ENCODE peak calls at places on chromosome 6, in nine cellular contexts. One of them, this sample, is unnamed.

GRCh38 chr6:8383584-8383983 is 51.8 kb downstream of the SLC35B3 start:
- DNase-seq in lung: no peak
- DNase-seq in fibroblast of lung: no peak
- DNase-seq in CD14-positive monocyte: no peak
- DNase-seq in K562: no peak
- DNase-seq in cardiac muscle cell: no peak
- DNase-seq in tibial artery: no peak
- DNase-seq in GM12865: no peak
- DNase-seq in H9: peak; percentile 63
- DNase-seq in this sample: no peak

GRCh38 chr6:36118550-36119107 is 11.7 kb upstream of the MAPK13 start:
- DNase-seq in lung: peak; percentile 54
- DNase-seq in fibroblast of lung: peak; percentile 10
- DNase-seq in CD14-positive monocyte: peak; percentile 97
- DNase-seq in K562: peak; percentile 98
- DNase-seq in cardiac muscle cell: no peak
- DNase-seq in tibial artery: peak; percentile 12
- DNase-seq in GM12865: no peak
- DNase-seq in H9: no peak
- DNase-seq in this sample: no peak

GRCh38 chr6:149750136-149750609 is 632 bp downstream of the PCMT1 start:
- DNase-seq in lung: peak; percentile 40
- DNase-seq in fibroblast of lung: peak; percentile 65
- DNase-seq in CD14-positive monocyte: peak; percentile 54
- DNase-seq in K562: peak; percentile 92
- DNase-seq in cardiac muscle cell: peak; percentile 64
- DNase-seq in tibial artery: peak; percentile 32
- DNase-seq in GM12865: peak; percentile 79
- DNase-seq in H9: peak; percentile 86
- DNase-seq in this sample: peak; percentile 53

GRCh38 chr6:16533721-16534136 is 227.5 kb downstream of the ATXN1 start:
- DNase-seq in lung: no peak
- DNase-seq in fibroblast of lung: peak; percentile 57
- DNase-seq in CD14-positive monocyte: no peak
- DNase-seq in K562: no peak
- DNase-seq in cardiac muscle cell: no peak
- DNase-seq in tibial artery: no peak
- DNase-seq in GM12865: no peak
- DNase-seq in H9: no peak
- DNase-seq in this sample: no peak

GRCh38 chr6:88179692-88180091 is 13.5 kb upstream of the CNR1 start:
- DNase-seq in lung: no peak
- DNase-seq in fibroblast of lung: no peak
- DNase-seq in CD14-positive monocyte: no peak
- DNase-seq in K562: no peak
- DNase-seq in cardiac muscle cell: no peak
- DNase-seq in tibial artery: no peak
- DNase-seq in GM12865: peak; percentile 77
- DNase-seq in H9: peak; percentile 40
- DNase-seq in this sample: no peak

GRCh38 chr6:30687659-30688431 is 1.4 kb upstream of the PPP1R18 start:
- DNase-seq in lung: no peak
- DNase-seq in fibroblast of lung: peak; percentile 41
- DNase-seq in CD14-positive monocyte: no peak
- DNase-seq in K562: peak; percentile 43
- DNase-seq in cardiac muscle cell: no peak
- DNase-seq in tibial artery: peak; percentile 55
- DNase-seq in GM12865: peak; percentile 35
- DNase-seq in H9: peak; percentile 53
- DNase-seq in this sample: peak; percentile 21

GRCh38 chr6:132122871-132123270 is 171.7 kb upstream of the CCN2 start:
- DNase-seq in lung: no peak
- DNase-seq in fibroblast of lung: peak; percentile 67
- DNase-seq in CD14-positive monocyte: no peak
- DNase-seq in K562: no peak
- DNase-seq in cardiac muscle cell: no peak
- DNase-seq in tibial artery: no peak
- DNase-seq in GM12865: no peak
- DNase-seq in H9: no peak
- DNase-seq in this sample: no peak

GRCh38 chr6:109722564-109723254 is 31.6 kb downstream of the FIG4 start:
- DNase-seq in lung: no peak
- DNase-seq in fibroblast of lung: no peak
- DNase-seq in CD14-positive monocyte: no peak
- DNase-seq in K562: no peak
- DNase-seq in cardiac muscle cell: no peak
- DNase-seq in tibial artery: no peak
- DNase-seq in GM12865: no peak
- DNase-seq in H9: no peak
- DNase-seq in this sample: no peak

GRCh38 chr6:75282706-75283105 is 1.9 kb downstream of the TMEM30A start:
- DNase-seq in lung: no peak
- DNase-seq in fibroblast of lung: peak; percentile 31
- DNase-seq in CD14-positive monocyte: no peak
- DNase-seq in K562: no peak
- DNase-seq in cardiac muscle cell: no peak
- DNase-seq in tibial artery: no peak
- DNase-seq in GM12865: no peak
- DNase-seq in H9: no peak
- DNase-seq in this sample: no peak

GRCh38 chr6:148854086-148854485 is 107.3 kb downstream of the UST start:
- DNase-seq in lung: no peak
- DNase-seq in fibroblast of lung: peak; percentile 68
- DNase-seq in CD14-positive monocyte: no peak
- DNase-seq in K562: no peak
- DNase-seq in cardiac muscle cell: no peak
- DNase-seq in tibial artery: no peak
- DNase-seq in GM12865: no peak
- DNase-seq in H9: no peak
- DNase-seq in this sample: no peak

GRCh38 chr6:129492260-129492659 is 217.7 kb downstream of the ARHGAP18 start:
- DNase-seq in lung: no peak
- DNase-seq in fibroblast of lung: peak; percentile 51
- DNase-seq in CD14-positive monocyte: no peak
- DNase-seq in K562: no peak
- DNase-seq in cardiac muscle cell: no peak
- DNase-seq in tibial artery: no peak
- DNase-seq in GM12865: no peak
- DNase-seq in H9: no peak
- DNase-seq in this sample: no peak

GRCh38 chr6:24858154-24858801 is 59.6 kb upstream of the ARMH2 start:
- DNase-seq in lung: peak; percentile 42
- DNase-seq in fibroblast of lung: no peak
- DNase-seq in CD14-positive monocyte: peak; percentile 80
- DNase-seq in K562: no peak
- DNase-seq in cardiac muscle cell: no peak
- DNase-seq in tibial artery: no peak
- DNase-seq in GM12865: peak; percentile 83
- DNase-seq in H9: no peak
- DNase-seq in this sample: no peak

GRCh38 chr6:5459346-5459745 is 198.0 kb downstream of the FARS2 start:
- DNase-seq in lung: no peak
- DNase-seq in fibroblast of lung: no peak
- DNase-seq in CD14-positive monocyte: no peak
- DNase-seq in K562: no peak
- DNase-seq in cardiac muscle cell: no peak
- DNase-seq in tibial artery: no peak
- DNase-seq in GM12865: no peak
- DNase-seq in H9: no peak
- DNase-seq in this sample: no peak

GRCh38 chr6:167441653-167442644 is 117.1 kb downstream of the TTLL2 start:
- DNase-seq in lung: no peak
- DNase-seq in fibroblast of lung: peak; percentile 4
- DNase-seq in CD14-positive monocyte: no peak
- DNase-seq in K562: no peak
- DNase-seq in cardiac muscle cell: peak; percentile 53
- DNase-seq in tibial artery: no peak
- DNase-seq in GM12865: no peak
- DNase-seq in H9: peak; percentile 91
- DNase-seq in this sample: peak; percentile 33

GRCh38 chr6:154337423-154338005 is 19.1 kb downstream of the IPCEF1 start:
- DNase-seq in lung: no peak
- DNase-seq in fibroblast of lung: no peak
- DNase-seq in CD14-positive monocyte: no peak
- DNase-seq in K562: no peak
- DNase-seq in cardiac muscle cell: no peak
- DNase-seq in tibial artery: no peak
- DNase-seq in GM12865: no peak
- DNase-seq in H9: no peak
- DNase-seq in this sample: no peak

GRCh38 chr6:43676962-43677606 is 10.5 kb downstream of the MRPS18A start:
- DNase-seq in lung: no peak
- DNase-seq in fibroblast of lung: no peak
- DNase-seq in CD14-positive monocyte: no peak
- DNase-seq in K562: no peak
- DNase-seq in cardiac muscle cell: no peak
- DNase-seq in tibial artery: no peak
- DNase-seq in GM12865: no peak
- DNase-seq in H9: no peak
- DNase-seq in this sample: no peak

GRCh38 chr6:74931567-74931966 is 274.3 kb downstream of the COL12A1 start:
- DNase-seq in lung: no peak
- DNase-seq in fibroblast of lung: peak; percentile 91
- DNase-seq in CD14-positive monocyte: no peak
- DNase-seq in K562: no peak
- DNase-seq in cardiac muscle cell: no peak
- DNase-seq in tibial artery: no peak
- DNase-seq in GM12865: no peak
- DNase-seq in H9: no peak
- DNase-seq in this sample: no peak

GRCh38 chr6:9315966-9316650 is 880.8 kb upstream of the SLC35B3 start:
- DNase-seq in lung: no peak
- DNase-seq in fibroblast of lung: no peak
- DNase-seq in CD14-positive monocyte: no peak
- DNase-seq in K562: no peak
- DNase-seq in cardiac muscle cell: no peak
- DNase-seq in tibial artery: no peak
- DNase-seq in GM12865: no peak
- DNase-seq in H9: no peak
- DNase-seq in this sample: no peak

GRCh38 chr6:85400331-85400730 is 49.6 kb upstream of the NT5E start:
- DNase-seq in lung: no peak
- DNase-seq in fibroblast of lung: no peak
- DNase-seq in CD14-positive monocyte: no peak
- DNase-seq in K562: no peak
- DNase-seq in cardiac muscle cell: no peak
- DNase-seq in tibial artery: no peak
- DNase-seq in GM12865: no peak
- DNase-seq in H9: no peak
- DNase-seq in this sample: no peak

GRCh38 chr6:4091926-4092325 is 13.0 kb upstream of the FAM217A start:
- DNase-seq in lung: no peak
- DNase-seq in fibroblast of lung: no peak
- DNase-seq in CD14-positive monocyte: no peak
- DNase-seq in K562: no peak
- DNase-seq in cardiac muscle cell: no peak
- DNase-seq in tibial artery: no peak
- DNase-seq in GM12865: no peak
- DNase-seq in H9: no peak
- DNase-seq in this sample: no peak

GRCh38 chr6:134964451-134965203 is 14.7 kb upstream of the ALDH8A1 start:
- DNase-seq in lung: no peak
- DNase-seq in fibroblast of lung: peak; percentile 10
- DNase-seq in CD14-positive monocyte: no peak
- DNase-seq in K562: no peak
- DNase-seq in cardiac muscle cell: no peak
- DNase-seq in tibial artery: no peak
- DNase-seq in GM12865: no peak
- DNase-seq in H9: no peak
- DNase-seq in this sample: no peak
- TF ChIP-seq CTCF in lung: no peak
- TF ChIP-seq CTCF in fibroblast of lung: no peak
- TF ChIP-seq CTCF in CD14-positive monocyte: no peak
- TF ChIP-seq CTCF in K562: no peak
- TF ChIP-seq CTCF in cardiac muscle cell: no peak
- TF ChIP-seq CTCF in tibial artery: no peak
- TF ChIP-seq CTCF in GM12865: no peak
- TF ChIP-seq CTCF in H9: no peak
- TF ChIP-seq CTCF in this sample: no peak

GRCh38 chr6:157946865-157947532 is 34.7 kb upstream of the SYNJ2 start:
- DNase-seq in lung: no peak
- DNase-seq in fibroblast of lung: no peak
- DNase-seq in CD14-positive monocyte: no peak
- DNase-seq in K562: peak; percentile 59
- DNase-seq in cardiac muscle cell: no peak
- DNase-seq in tibial artery: no peak
- DNase-seq in GM12865: peak; percentile 45
- DNase-seq in H9: no peak
- DNase-seq in this sample: no peak
- TF ChIP-seq CTCF in lung: no peak
- TF ChIP-seq CTCF in fibroblast of lung: peak; percentile 42
- TF ChIP-seq CTCF in CD14-positive monocyte: peak; percentile 12
- TF ChIP-seq CTCF in K562: peak; percentile 78
- TF ChIP-seq CTCF in cardiac muscle cell: peak; percentile 37
- TF ChIP-seq CTCF in tibial artery: no peak
- TF ChIP-seq CTCF in GM12865: peak; percentile 81
- TF ChIP-seq CTCF in H9: peak; percentile 70
- TF ChIP-seq CTCF in this sample: no peak

DNA sequence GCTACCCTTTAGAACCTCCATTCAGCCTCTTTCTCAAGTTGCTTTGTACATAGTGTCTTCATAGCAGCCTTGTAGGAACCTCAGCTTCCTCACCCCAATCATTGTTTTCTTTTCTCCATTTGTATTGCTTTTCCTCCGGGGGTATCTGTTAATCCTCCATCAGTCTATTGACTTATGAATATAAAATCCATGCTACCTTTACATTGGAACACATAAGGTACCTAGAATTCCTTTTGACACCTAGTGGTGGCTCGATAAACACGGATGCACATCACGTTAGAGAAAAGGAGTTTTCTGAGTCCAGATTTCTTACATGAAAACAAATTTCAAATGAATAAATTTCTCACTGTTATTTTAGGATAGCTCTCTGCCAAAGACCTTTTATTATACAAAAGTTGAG is 6.3 kb upstream of the EDN1 start:
- DNase-seq in lung: no peak
- DNase-seq in fibroblast of lung: no peak
- DNase-seq in CD14-positive monocyte: no peak
- DNase-seq in K562: no peak
- DNase-seq in cardiac muscle cell: no peak
- DNase-seq in tibial artery: no peak
- DNase-seq in GM12865: no peak
- DNase-seq in H9: no peak
- DNase-seq in this sample: no peak
- TF ChIP-seq CTCF in lung: no peak
- TF ChIP-seq CTCF in fibroblast of lung: no peak
- TF ChIP-seq CTCF in CD14-positive monocyte: no peak
- TF ChIP-seq CTCF in K562: no peak
- TF ChIP-seq CTCF in cardiac muscle cell: no peak
- TF ChIP-seq CTCF in tibial artery: no peak
- TF ChIP-seq CTCF in GM12865: no peak
- TF ChIP-seq CTCF in H9: peak; percentile 41
- TF ChIP-seq CTCF in this sample: peak; percentile 34

DNA sequence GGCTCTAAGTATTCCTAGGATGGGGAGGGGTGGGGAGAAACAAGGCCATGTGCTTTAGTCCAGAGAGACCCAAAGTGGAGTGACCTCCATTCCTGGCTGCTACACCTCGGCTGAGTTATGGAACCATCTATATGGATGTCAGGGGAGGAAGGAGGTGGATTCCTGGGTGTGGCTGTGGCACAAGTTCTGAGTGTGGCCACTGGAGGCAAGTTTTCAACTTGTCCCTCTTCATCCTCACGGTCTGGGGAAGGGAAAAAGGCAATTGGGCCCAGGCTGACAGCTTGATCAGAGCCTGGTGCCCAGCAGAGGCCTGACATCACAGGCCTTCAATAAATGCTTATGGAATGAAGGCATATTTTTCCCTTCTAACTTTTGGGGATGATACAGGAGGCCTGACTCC is 2.0 kb upstream of the ITPR3 start:
- DNase-seq in lung: no peak
- DNase-seq in fibroblast of lung: no peak
- DNase-seq in CD14-positive monocyte: no peak
- DNase-seq in K562: no peak
- DNase-seq in cardiac muscle cell: no peak
- DNase-seq in tibial artery: no peak
- DNase-seq in GM12865: no peak
- DNase-seq in H9: no peak
- DNase-seq in this sample: no peak
- TF ChIP-seq CTCF in lung: no peak
- TF ChIP-seq CTCF in fibroblast of lung: no peak
- TF ChIP-seq CTCF in CD14-positive monocyte: no peak
- TF ChIP-seq CTCF in K562: no peak
- TF ChIP-seq CTCF in cardiac muscle cell: no peak
- TF ChIP-seq CTCF in tibial artery: no peak
- TF ChIP-seq CTCF in GM12865: no peak
- TF ChIP-seq CTCF in H9: no peak
- TF ChIP-seq CTCF in this sample: no peak

This sample was measured in endothelial cell.